ENCODE peak calls at places on chromosomes 13 and 19, in six cellular contexts. C is NCI-H1092, V is cardiac muscle cell, O is GOT3, F is caudate nucleus, A is HEK293T. S is an unnamed sample.

GRCh38 chr13:20671789-20672188 is 31.7 kb upstream of the IL17D start:
- DNase-seq in C (no peak), V (no peak), O (no peak), F (no peak), A (no peak), S (no peak)

GRCh38 chr13:35978607-35979316 is 152.4 kb downstream of the DCLK1 start:
- DNase-seq in C (peak), V (peak), O (no peak), F (no peak), A (peak), S (no peak)

GRCh38 chr19:18401580-18402112 is 4.2 kb upstream of the LRRC25 start:
- DNase-seq in C (no peak), V (peak), O (no peak), F (no peak), A (peak), S (peak)

GRCh38 chr19:17404015-17404414 is 1.4 kb downstream of the BST2 start:
- DNase-seq in C (no peak), V (no peak), O (no peak), F (no peak), A (peak), S (no peak)

GRCh38 chr13:34747507-34747906 is 194.6 kb upstream of the NBEA start:
- DNase-seq in C (no peak), V (peak), O (no peak), F (no peak), A (no peak), S (no peak)

GRCh38 chr13:111967572-111968201 is 99.3 kb upstream of the SOX1 start:
- DNase-seq in C (no peak), V (no peak), O (no peak), F (no peak), A (no peak), S (no peak)

GRCh38 chr19:18636969-18637629 is at the start of gene KLHL26:
- DNase-seq in C (no peak), V (no peak), O (no peak), F (no peak), A (no peak), S (no peak)

GRCh38 chr19:11208526-11209471 is 11.5 kb upstream of the KANK2 start:
- DNase-seq in C (no peak), V (peak), O (no peak), F (no peak), A (no peak), S (no peak)

GRCh38 chr19:40717880-40718773 is 1.2 kb downstream of the ITPKC start:
- DNase-seq in C (no peak), V (peak), O (no peak), F (no peak), A (no peak), S (no peak)

GRCh38 chr19:2171349-2172145 is 7.8 kb downstream of the DOT1L start:
- DNase-seq in C (no peak), V (peak), O (no peak), F (no peak), A (no peak), S (peak)

GRCh38 chr13:47904239-47904638 is 96.8 kb downstream of the SUCLA2 start:
- DNase-seq in C (no peak), V (no peak), O (no peak), F (no peak), A (no peak), S (peak)

GRCh38 chr19:42216653-42217521 is 590 bp downstream of the DEDD2 start:
- DNase-seq in C (peak), V (peak), O (no peak), F (peak), A (peak), S (peak)

GRCh38 chr13:77810891-77811290 is 107.7 kb downstream of the EDNRB start:
- DNase-seq in C (no peak), V (no peak), O (no peak), F (no peak), A (no peak), S (no peak)